ENCODE peak calls at places on chromosomes 3 and 15, in ten cellular contexts. I is endothelial cell, D is HFF-Myc, W is AG08395, Z is Kasumi-1, Q is fibroblast of pulmonary artery, K is mesenchymal stem cell, A is tibial artery, F is C1 segment of cervical spinal cord, R is mesendoderm. B is an unnamed sample.
A peak's percentile ranks its signal among the peaks of the same experiment; 100 is the strongest.

GRCh38 chr15:101138913-101139880 is 112.7 kb downstream of the CHSY1 start:
- DNase-seq in I (no peak), D (no peak), W (no peak), Z (no peak), Q (no peak), K (peak; percentile 45), A (no peak), F (no peak), R (peak; percentile 37), B (no peak)

GRCh38 chr3:179671709-179672337 is 19.0 kb downstream of the USP13 start:
- DNase-seq in I (no peak), D (no peak), W (no peak), Z (no peak), Q (peak; percentile 57), K (peak; percentile 79), A (no peak), F (no peak), R (peak; percentile 29), B (peak; percentile 47)

GRCh38 chr15:62110000-62110851 is 43.4 kb downstream of the C2CD4A start:
- DNase-seq in I (no peak), D (no peak), W (peak; percentile 68), Z (no peak), Q (peak; percentile 78), K (peak; percentile 56), A (no peak), F (no peak), R (no peak), B (peak; percentile 82)

GRCh38 chr3:45848392-45848791 is 6.5 kb upstream of the LZTFL1 start:
- DNase-seq in I (no peak), D (no peak), W (no peak), Z (no peak), Q (no peak), K (no peak), A (no peak), F (no peak), R (no peak), B (no peak)

GRCh38 chr15:65021475-65021874 is 8.0 kb downstream of the MTFMT start:
- DNase-seq in I (no peak), D (no peak), W (no peak), Z (no peak), Q (no peak), K (no peak), A (no peak), F (no peak), R (no peak), B (no peak)

GRCh38 chr15:48963524-48964113 is at the start of gene SHC4:
- DNase-seq in I (peak; percentile 58), D (peak; percentile 69), W (peak; percentile 77), Z (peak; percentile 38), Q (peak; percentile 88), K (peak; percentile 88), A (peak; percentile 75), F (peak; percentile 60), R (peak; percentile 85), B (peak; percentile 86)

GRCh38 chr3:128083980-128084674 is 31.9 kb downstream of the SEC61A1 start:
- DNase-seq in I (no peak), D (no peak), W (no peak), Z (no peak), Q (no peak), K (peak; percentile 82), A (no peak), F (no peak), R (no peak), B (peak; percentile 74)

GRCh38 chr3:48414376-48415250 is 15.3 kb downstream of the PLXNB1 start:
- DNase-seq in I (no peak), D (no peak), W (no peak), Z (no peak), Q (no peak), K (no peak), A (peak; percentile 80), F (peak; percentile 21), R (no peak), B (no peak)

GRCh38 chr3:56754753-56755365 is 46.9 kb downstream of the ARHGEF3 start:
- DNase-seq in I (no peak), D (no peak), W (no peak), Z (no peak), Q (no peak), K (no peak), A (no peak), F (no peak), R (no peak), B (no peak)

GRCh38 chr3:177591371-177591770 is 394.1 kb upstream of the TBL1XR1 start:
- DNase-seq in I (no peak), D (no peak), W (no peak), Z (peak; percentile 95), Q (no peak), K (no peak), A (peak; percentile 70), F (no peak), R (no peak), B (peak; percentile 70)

GRCh38 chr3:14565791-14566588 is 25.8 kb upstream of the GRIP2 start:
- DNase-seq in I (no peak), D (no peak), W (peak; percentile 75), Z (no peak), Q (peak; percentile 32), K (no peak), A (no peak), F (no peak), R (no peak), B (peak; percentile 38)

GRCh38 chr3:153458881-153459280 is 296.9 kb downstream of the RAP2B start:
- DNase-seq in I (no peak), D (no peak), W (no peak), Z (no peak), Q (no peak), K (no peak), A (no peak), F (no peak), R (no peak), B (no peak)

GRCh38 chr3:186162221-186162620 is 53.3 kb upstream of the ETV5 start:
- DNase-seq in I (no peak), D (no peak), W (no peak), Z (peak; percentile 76), Q (no peak), K (peak; percentile 50), A (no peak), F (no peak), R (peak; percentile 11), B (peak; percentile 6)

GRCh38 chr3:194137314-194138097 is 1.6 kb downstream of the HES1 start:
- DNase-seq in I (peak; percentile 50), D (no peak), W (peak; percentile 31), Z (peak; percentile 67), Q (peak; percentile 78), K (peak; percentile 79), A (peak; percentile 92), F (peak; percentile 66), R (peak; percentile 60), B (peak; percentile 59)

GRCh38 chr15:63339006-63339766 is 42.5 kb downstream of the CA12 start:
- DNase-seq in I (no peak), D (no peak), W (no peak), Z (no peak), Q (no peak), K (no peak), A (no peak), F (no peak), R (no peak), B (peak; percentile 48)

GRCh38 chr3:188358787-188359493 is 205.0 kb downstream of the LPP start:
- DNase-seq in I (no peak), D (no peak), W (no peak), Z (peak; percentile 69), Q (no peak), K (no peak), A (no peak), F (no peak), R (no peak), B (no peak)

GRCh38 chr3:127104586-127104985 is 88.3 kb upstream of the PRR23E start:
- DNase-seq in I (no peak), D (no peak), W (no peak), Z (no peak), Q (no peak), K (no peak), A (peak; percentile 47), F (no peak), R (no peak), B (no peak)

B was measured in fibroblast of mammary gland.